ENCODE peak calls at places on chromosomes 2 and 18, in ten cellular contexts. U is stomach, C is GM12878, O is prostate gland, H is K562, W is breast epithelium, V is endothelial cell of umbilical vein, I is transverse colon, X is HCT116, L is suprapubic skin. T is an unnamed sample.

GRCh38 chr2:241030883-241031282 is 32.5 kb downstream of the SNED1 start:
- DNase-seq in I (no peak), C (no peak), U (no peak), L (no peak), X (no peak), O (no peak), V (no peak), H (no peak), W (no peak), T (no peak)

GRCh38 chr2:16323551-16324543 is 341.8 kb downstream of the CYRIA start:
- DNase-seq in X (no peak), W (no peak), C (no peak), H (no peak), U (no peak), I (no peak), L (no peak), O (no peak), V (no peak), T (no peak)

GRCh38 chr2:18413794-18414396 is 146.6 kb downstream of the RDH14 start:
- DNase-seq in O (no peak), H (no peak), U (no peak), W (no peak), I (no peak), L (no peak), C (no peak), V (peak), X (peak), T (no peak)

GRCh38 chr2:58081000-58081399 is 34.4 kb downstream of the VRK2 start:
- DNase-seq in U (no peak), W (no peak), I (no peak), C (no peak), V (no peak), L (no peak), H (no peak), X (no peak), O (peak), T (no peak)

GRCh38 chr2:182064024-182064880 is 78.6 kb downstream of the PPP1R1C start:
- DNase-seq in X (no peak), V (no peak), W (no peak), H (no peak), I (peak), C (no peak), L (no peak), U (no peak), O (no peak), T (no peak)

GRCh38 chr2:208359632-208359986 is 47.0 kb upstream of the PTH2R start:
- DNase-seq in H (no peak), W (no peak), I (no peak), U (no peak), V (no peak), C (no peak), X (no peak), L (no peak), O (no peak), T (no peak)

GRCh38 chr2:242056026-242056425 is 186.5 kb downstream of the RTP5 start:
- DNase-seq in L (no peak), C (no peak), O (no peak), U (no peak), I (no peak), X (no peak), V (no peak), W (no peak), H (no peak), T (no peak)

GRCh38 chr2:101679037-101679726 is 18.3 kb upstream of the MAP4K4 start:
- DNase-seq in U (no peak), C (no peak), O (no peak), X (no peak), V (no peak), I (no peak), W (no peak), L (no peak), H (no peak), T (no peak)

GRCh38 chr2:30209227-30209626 is 22.1 kb upstream of the LBH start:
- DNase-seq in I (no peak), X (no peak), C (no peak), H (no peak), O (no peak), V (no peak), W (no peak), L (no peak), U (no peak), T (no peak)

GRCh38 chr2:120210234-120210781 is 12.9 kb downstream of the TMEM185B start:
- DNase-seq in W (no peak), L (no peak), V (no peak), C (no peak), U (no peak), O (no peak), H (no peak), X (no peak), I (no peak), T (no peak)

GRCh38 chr2:153986488-153987229 is 114.9 kb downstream of the GALNT13 start:
- DNase-seq in V (peak), U (no peak), I (no peak), L (no peak), X (peak), O (no peak), C (no peak), H (no peak), W (no peak), T (no peak)

GRCh38 chr2:144514731-144515424 is 5.0 kb downstream of the ZEB2 start:
- DNase-seq in I (no peak), C (no peak), W (no peak), L (no peak), V (peak), H (no peak), U (no peak), O (no peak), X (no peak), T (no peak)

GRCh38 chr2:193240752-193241151 is 1046.0 kb upstream of the TMEFF2 start:
- DNase-seq in V (no peak), I (no peak), U (no peak), C (no peak), X (no peak), W (no peak), L (no peak), O (no peak), H (no peak), T (no peak)

GRCh38 chr2:224925822-224926124 is 116.5 kb downstream of the DOCK10 start:
- DNase-seq in L (no peak), I (no peak), U (no peak), C (no peak), X (no peak), V (no peak), H (no peak), O (no peak), W (no peak), T (no peak)

GRCh38 chr18:41096504-41096903 is 858.5 kb upstream of the PIK3C3 start:
- DNase-seq in I (no peak), U (no peak), O (no peak), V (peak), W (no peak), C (no peak), H (no peak), X (no peak), L (no peak), T (no peak)

GRCh38 chr18:55522011-55522410 is 66.0 kb downstream of the TCF4 start:
- DNase-seq in O (no peak), U (no peak), I (peak), C (no peak), X (no peak), W (no peak), H (peak), L (no peak), V (no peak), T (no peak)

GRCh38 chr2:148106331-148106730 is 85.4 kb downstream of the MBD5 start:
- DNase-seq in I (no peak), C (no peak), L (no peak), X (no peak), O (no peak), U (no peak), W (no peak), H (no peak), V (no peak), T (no peak)

GRCh38 chr2:25165992-25166618 is 2.3 kb downstream of the POMC start:
- DNase-seq in X (peak), I (peak), O (no peak), W (no peak), L (peak), C (peak), H (no peak), V (no peak), U (peak), T (peak)

GRCh38 chr2:149613712-149614111 is 26.1 kb upstream of the MMADHC start:
- DNase-seq in O (no peak), W (no peak), C (no peak), I (no peak), X (no peak), L (no peak), H (no peak), V (no peak), U (no peak), T (no peak)

GRCh38 chr2:108593547-108594098 is 59.4 kb downstream of the LIMS1 start:
- DNase-seq in H (no peak), O (no peak), I (no peak), W (no peak), C (no peak), X (no peak), L (no peak), V (peak), U (no peak), T (no peak)

GRCh38 chr2:36770542-36771287 is 74.2 kb downstream of the VIT start:
- DNase-seq in I (peak), O (no peak), C (no peak), U (no peak), V (peak), X (peak), W (no peak), L (no peak), H (peak), T (peak)

GRCh38 chr18:76458522-76459311 is 36.3 kb downstream of the ZNF516 start:
- DNase-seq in O (no peak), I (no peak), W (no peak), X (no peak), V (no peak), H (no peak), C (no peak), U (no peak), L (peak), T (no peak)

GRCh38 chr2:58923869-58924268 is 682.7 kb upstream of the FANCL start:
- DNase-seq in I (no peak), U (no peak), L (no peak), O (no peak), W (no peak), C (no peak), H (no peak), V (no peak), X (no peak), T (no peak)

GRCh38 chr2:223560704-223561435 is 41.3 kb downstream of the SCG2 start:
- DNase-seq in L (no peak), U (no peak), I (no peak), H (no peak), C (no peak), O (no peak), V (no peak), W (no peak), X (peak), T (no peak)

GRCh38 chr18:44627245-44627644 is 53.4 kb upstream of the SETBP1 start:
- DNase-seq in X (no peak), H (no peak), U (no peak), W (no peak), I (no peak), L (no peak), C (no peak), V (peak), O (no peak), T (no peak)

GRCh38 chr2:205188516-205189138 is 493.7 kb upstream of the NRP2 start:
- DNase-seq in O (no peak), U (no peak), C (no peak), X (no peak), L (peak), W (no peak), I (peak), H (no peak), V (no peak), T (no peak)

GRCh38 chr2:219249203-219249980 is 3.7 kb upstream of the TUBA4B start:
- DNase-seq in W (peak), L (peak), V (peak), O (peak), I (peak), U (peak), H (no peak), C (peak), X (no peak), T (no peak)

GRCh38 chr2:240912878-240913809 is 7.0 kb downstream of the CROCC2 start:
- DNase-seq in O (no peak), L (no peak), I (no peak), V (peak), C (no peak), X (no peak), W (no peak), U (no peak), H (no peak), T (no peak)

GRCh38 chr18:42114310-42114943 is 159.4 kb downstream of the PIK3C3 start:
- DNase-seq in X (peak), H (peak), U (peak), V (peak), W (no peak), O (peak), L (no peak), C (peak), I (peak), T (peak)

GRCh38 chr2:120450196-120450820 is 104.4 kb downstream of the INHBB start:
- DNase-seq in U (no peak), I (no peak), L (peak), C (no peak), V (no peak), O (no peak), W (no peak), X (no peak), H (no peak), T (no peak)

GRCh38 chr2:83665894-83666293 is 793.2 kb downstream of the SUCLG1 start:
- DNase-seq in L (no peak), U (no peak), O (no peak), I (no peak), X (no peak), W (no peak), H (no peak), V (peak), C (no peak), T (no peak)

GRCh38 chr2:71018625-71019024 is 24.0 kb upstream of the TEX261 start:
- DNase-seq in U (no peak), W (no peak), L (no peak), H (no peak), X (no peak), C (no peak), I (no peak), V (no peak), O (no peak), T (no peak)

GRCh38 chr2:109364212-109364611 is 235.2 kb downstream of the SH3RF3 start:
- DNase-seq in H (no peak), I (no peak), O (no peak), L (no peak), U (peak), V (no peak), C (no peak), W (no peak), X (no peak), T (no peak)

GRCh38 chr2:70887550-70888229 is 48.0 kb upstream of the ATP6V1B1 start:
- DNase-seq in X (no peak), L (peak), O (no peak), C (no peak), I (peak), W (no peak), V (no peak), U (peak), H (peak), T (no peak)

GRCh38 chr2:147845608-147846002 is 776 bp downstream of the ACVR2A start:
- DNase-seq in W (no peak), O (peak), H (no peak), X (no peak), C (no peak), V (peak), I (no peak), U (no peak), L (no peak), T (no peak)

GRCh38 chr2:240205348-240205747 is 64.9 kb upstream of the OTOS start:
- DNase-seq in W (no peak), O (no peak), X (no peak), U (no peak), V (no peak), H (no peak), I (no peak), L (peak), C (no peak), T (no peak)

GRCh38 chr2:146458585-146458984 is 1386.2 kb upstream of the ACVR2A start:
- DNase-seq in O (no peak), W (no peak), U (no peak), I (no peak), H (no peak), L (no peak), C (no peak), V (no peak), X (no peak), T (no peak)

GRCh38 chr2:188811522-188811921 is 162.7 kb upstream of the COL3A1 start:
- DNase-seq in C (no peak), I (no peak), O (no peak), W (no peak), U (no peak), H (no peak), V (no peak), L (no peak), X (no peak), T (no peak)

GRCh38 chr2:51084750-51085149 is 52.8 kb upstream of the NRXN1 start:
- DNase-seq in I (no peak), V (no peak), W (no peak), C (no peak), X (no peak), H (no peak), O (no peak), L (no peak), U (no peak), T (no peak)

GRCh38 chr2:55014962-55015939 is 35.0 kb downstream of the RTN4 start:
- DNase-seq in U (peak), V (peak), O (peak), H (no peak), I (peak), L (no peak), X (peak), C (no peak), W (no peak), T (no peak)

GRCh38 chr2:27735263-27735904 is 36.1 kb upstream of the MRPL33 start:
- DNase-seq in U (peak), C (no peak), W (peak), H (peak), L (peak), I (peak), X (no peak), V (peak), O (peak), T (no peak)
- TF ChIP-seq POLR2A in U (no peak), C (no peak), W (peak), H (no peak), L (peak), I (peak), X (no peak), V (peak), O (peak), T (no peak)

DNA sequence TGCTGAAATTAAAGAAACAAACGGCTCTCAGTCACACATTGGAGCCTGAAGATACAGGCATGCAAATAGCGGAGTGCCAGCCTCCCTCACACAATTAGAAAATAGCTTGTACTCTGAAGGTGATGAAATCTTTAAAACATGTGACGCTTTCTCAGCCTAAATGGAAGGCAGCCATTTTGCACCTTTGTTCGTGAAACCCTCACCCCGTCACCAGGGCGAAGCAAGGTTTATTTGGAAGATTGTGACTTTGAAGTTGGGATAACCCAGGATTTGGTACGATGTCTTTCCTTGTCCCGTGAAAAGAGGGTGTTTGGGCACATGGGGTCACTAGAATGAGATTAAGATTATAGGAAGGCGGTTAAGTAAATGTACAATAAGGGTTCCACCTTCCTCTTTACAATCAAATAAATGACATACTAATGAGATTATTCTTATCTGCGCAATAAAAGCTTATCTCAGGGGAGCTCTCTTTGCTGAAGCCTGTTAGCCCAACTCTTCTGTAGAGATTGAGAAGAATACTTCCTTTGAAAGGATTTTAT is 4.2 kb downstream of the SH3BP4 start:
- DNase-seq in W (no peak), I (no peak), X (no peak), L (no peak), O (no peak), U (no peak), C (no peak), H (no peak), V (no peak), T (no peak)
- TF ChIP-seq POLR2AphosphoS5 in W (no peak), I (peak), X (no peak), L (no peak), O (no peak), U (no peak), C (no peak), H (no peak), V (no peak), T (no peak)

GRCh38 chr18:22563098-22563707 is 145.5 kb upstream of the CTAGE1 start:
- DNase-seq in I (peak), C (peak), W (no peak), H (peak), X (peak), O (peak), L (no peak), V (peak), U (peak), T (peak)
- TF ChIP-seq POLR2A in I (no peak), C (no peak), W (no peak), H (no peak), X (no peak), O (no peak), L (no peak), V (no peak), U (no peak), T (no peak)

GRCh38 chr18:23585007-23585871 is 1.1 kb downstream of the NPC1 start:
- DNase-seq in X (no peak), C (peak), H (peak), L (no peak), I (peak), U (no peak), V (peak), O (peak), W (no peak), T (no peak)
- TF ChIP-seq POLR2AphosphoS5 in X (no peak), C (no peak), H (no peak), L (no peak), I (no peak), U (no peak), V (no peak), O (peak), W (no peak), T (no peak)

GRCh38 chr18:2537281-2537680 is 34.0 kb downstream of the METTL4 start:
- DNase-seq in H (no peak), O (no peak), V (no peak), C (no peak), I (no peak), U (no peak), L (no peak), X (no peak), W (no peak), T (no peak)
- TF ChIP-seq POLR2A in H (no peak), O (no peak), V (no peak), C (no peak), I (no peak), U (no peak), L (no peak), X (no peak), W (no peak), T (no peak)

T was measured in GM12892.